ENCODE peak calls at places on chromosome 11, in ten cellular contexts. One of them, this sample, is unnamed.

GRCh38 chr11:83054904-83055380 is 16.8 kb downstream of the RAB30 start:
- DNase-seq in activated naive CD8-positive, alpha-beta T cell treated with anti-CD3 and anti-CD28 coated beads, Interleukin-2, amount 50 U/mL, for 24 hours: no peak
- DNase-seq in colonic mucosa: no peak
- DNase-seq in adipocyte: no peak
- DNase-seq in stimulated activated effector memory CD8-positive, alpha-beta T cell treated with anti-CD3 and anti-CD28 coated beads, Interleukin-12 subunit alpha, Interleukin-12 subunit beta, amount 100 ng/mL, for 72 hours: no peak
- DNase-seq in anterior cingulate cortex: no peak
- DNase-seq in tibial nerve: no peak
- DNase-seq in M059J: no peak
- DNase-seq in posterior cingulate gyrus: no peak
- DNase-seq in prostate gland: no peak
- DNase-seq in this sample: no peak

GRCh38 chr11:92424281-92424680 is 199.7 kb downstream of the FAT3 start:
- DNase-seq in activated naive CD8-positive, alpha-beta T cell treated with anti-CD3 and anti-CD28 coated beads, Interleukin-2, amount 50 U/mL, for 24 hours: no peak
- DNase-seq in colonic mucosa: no peak
- DNase-seq in adipocyte: no peak
- DNase-seq in stimulated activated effector memory CD8-positive, alpha-beta T cell treated with anti-CD3 and anti-CD28 coated beads, Interleukin-12 subunit alpha, Interleukin-12 subunit beta, amount 100 ng/mL, for 72 hours: no peak
- DNase-seq in anterior cingulate cortex: no peak
- DNase-seq in tibial nerve: no peak
- DNase-seq in M059J: peak
- DNase-seq in posterior cingulate gyrus: no peak
- DNase-seq in prostate gland: no peak
- DNase-seq in this sample: no peak

GRCh38 chr11:90747057-90747456 is 524.2 kb upstream of the CHORDC1 start:
- DNase-seq in activated naive CD8-positive, alpha-beta T cell treated with anti-CD3 and anti-CD28 coated beads, Interleukin-2, amount 50 U/mL, for 24 hours: no peak
- DNase-seq in colonic mucosa: no peak
- DNase-seq in adipocyte: peak
- DNase-seq in stimulated activated effector memory CD8-positive, alpha-beta T cell treated with anti-CD3 and anti-CD28 coated beads, Interleukin-12 subunit alpha, Interleukin-12 subunit beta, amount 100 ng/mL, for 72 hours: no peak
- DNase-seq in anterior cingulate cortex: no peak
- DNase-seq in tibial nerve: no peak
- DNase-seq in M059J: no peak
- DNase-seq in posterior cingulate gyrus: no peak
- DNase-seq in prostate gland: no peak
- DNase-seq in this sample: no peak

GRCh38 chr11:61149624-61150615 is 11.3 kb downstream of the VPS37C start:
- DNase-seq in activated naive CD8-positive, alpha-beta T cell treated with anti-CD3 and anti-CD28 coated beads, Interleukin-2, amount 50 U/mL, for 24 hours: no peak
- DNase-seq in colonic mucosa: no peak
- DNase-seq in adipocyte: no peak
- DNase-seq in stimulated activated effector memory CD8-positive, alpha-beta T cell treated with anti-CD3 and anti-CD28 coated beads, Interleukin-12 subunit alpha, Interleukin-12 subunit beta, amount 100 ng/mL, for 72 hours: no peak
- DNase-seq in anterior cingulate cortex: no peak
- DNase-seq in tibial nerve: no peak
- DNase-seq in M059J: no peak
- DNase-seq in posterior cingulate gyrus: no peak
- DNase-seq in prostate gland: no peak
- DNase-seq in this sample: no peak

GRCh38 chr11:77650165-77650564 is 12.6 kb upstream of the CLNS1A start:
- DNase-seq in activated naive CD8-positive, alpha-beta T cell treated with anti-CD3 and anti-CD28 coated beads, Interleukin-2, amount 50 U/mL, for 24 hours: no peak
- DNase-seq in colonic mucosa: no peak
- DNase-seq in adipocyte: no peak
- DNase-seq in stimulated activated effector memory CD8-positive, alpha-beta T cell treated with anti-CD3 and anti-CD28 coated beads, Interleukin-12 subunit alpha, Interleukin-12 subunit beta, amount 100 ng/mL, for 72 hours: no peak
- DNase-seq in anterior cingulate cortex: no peak
- DNase-seq in tibial nerve: no peak
- DNase-seq in M059J: no peak
- DNase-seq in posterior cingulate gyrus: no peak
- DNase-seq in prostate gland: no peak
- DNase-seq in this sample: no peak

GRCh38 chr11:73295259-73295995 is 12.6 kb upstream of the ARHGEF17 start:
- DNase-seq in activated naive CD8-positive, alpha-beta T cell treated with anti-CD3 and anti-CD28 coated beads, Interleukin-2, amount 50 U/mL, for 24 hours: peak
- DNase-seq in colonic mucosa: peak
- DNase-seq in adipocyte: peak
- DNase-seq in stimulated activated effector memory CD8-positive, alpha-beta T cell treated with anti-CD3 and anti-CD28 coated beads, Interleukin-12 subunit alpha, Interleukin-12 subunit beta, amount 100 ng/mL, for 72 hours: peak
- DNase-seq in anterior cingulate cortex: no peak
- DNase-seq in tibial nerve: no peak
- DNase-seq in M059J: peak
- DNase-seq in posterior cingulate gyrus: no peak
- DNase-seq in prostate gland: peak
- DNase-seq in this sample: peak

GRCh38 chr11:47158242-47158641 is 18.4 kb downstream of the ARFGAP2 start:
- DNase-seq in activated naive CD8-positive, alpha-beta T cell treated with anti-CD3 and anti-CD28 coated beads, Interleukin-2, amount 50 U/mL, for 24 hours: no peak
- DNase-seq in colonic mucosa: no peak
- DNase-seq in adipocyte: no peak
- DNase-seq in stimulated activated effector memory CD8-positive, alpha-beta T cell treated with anti-CD3 and anti-CD28 coated beads, Interleukin-12 subunit alpha, Interleukin-12 subunit beta, amount 100 ng/mL, for 72 hours: no peak
- DNase-seq in anterior cingulate cortex: no peak
- DNase-seq in tibial nerve: no peak
- DNase-seq in M059J: no peak
- DNase-seq in posterior cingulate gyrus: no peak
- DNase-seq in prostate gland: no peak
- DNase-seq in this sample: no peak

GRCh38 chr11:129574431-129574830 is 198.8 kb downstream of the BARX2 start:
- DNase-seq in activated naive CD8-positive, alpha-beta T cell treated with anti-CD3 and anti-CD28 coated beads, Interleukin-2, amount 50 U/mL, for 24 hours: no peak
- DNase-seq in colonic mucosa: no peak
- DNase-seq in adipocyte: no peak
- DNase-seq in stimulated activated effector memory CD8-positive, alpha-beta T cell treated with anti-CD3 and anti-CD28 coated beads, Interleukin-12 subunit alpha, Interleukin-12 subunit beta, amount 100 ng/mL, for 72 hours: no peak
- DNase-seq in anterior cingulate cortex: no peak
- DNase-seq in tibial nerve: no peak
- DNase-seq in M059J: no peak
- DNase-seq in posterior cingulate gyrus: no peak
- DNase-seq in prostate gland: no peak
- DNase-seq in this sample: no peak

GRCh38 chr11:26229270-26229669 is 102.7 kb upstream of the ANO3 start:
- DNase-seq in activated naive CD8-positive, alpha-beta T cell treated with anti-CD3 and anti-CD28 coated beads, Interleukin-2, amount 50 U/mL, for 24 hours: no peak
- DNase-seq in colonic mucosa: no peak
- DNase-seq in adipocyte: peak
- DNase-seq in stimulated activated effector memory CD8-positive, alpha-beta T cell treated with anti-CD3 and anti-CD28 coated beads, Interleukin-12 subunit alpha, Interleukin-12 subunit beta, amount 100 ng/mL, for 72 hours: no peak
- DNase-seq in anterior cingulate cortex: no peak
- DNase-seq in tibial nerve: no peak
- DNase-seq in M059J: no peak
- DNase-seq in posterior cingulate gyrus: no peak
- DNase-seq in prostate gland: no peak
- DNase-seq in this sample: no peak

GRCh38 chr11:70695086-70695960 is 297.0 kb downstream of the CTTN start:
- DNase-seq in activated naive CD8-positive, alpha-beta T cell treated with anti-CD3 and anti-CD28 coated beads, Interleukin-2, amount 50 U/mL, for 24 hours: no peak
- DNase-seq in colonic mucosa: no peak
- DNase-seq in adipocyte: no peak
- DNase-seq in stimulated activated effector memory CD8-positive, alpha-beta T cell treated with anti-CD3 and anti-CD28 coated beads, Interleukin-12 subunit alpha, Interleukin-12 subunit beta, amount 100 ng/mL, for 72 hours: no peak
- DNase-seq in anterior cingulate cortex: no peak
- DNase-seq in tibial nerve: no peak
- DNase-seq in M059J: no peak
- DNase-seq in posterior cingulate gyrus: no peak
- DNase-seq in prostate gland: no peak
- DNase-seq in this sample: no peak

GRCh38 chr11:2557381-2557780 is 112.6 kb downstream of the KCNQ1 start:
- DNase-seq in activated naive CD8-positive, alpha-beta T cell treated with anti-CD3 and anti-CD28 coated beads, Interleukin-2, amount 50 U/mL, for 24 hours: no peak
- DNase-seq in colonic mucosa: no peak
- DNase-seq in adipocyte: no peak
- DNase-seq in stimulated activated effector memory CD8-positive, alpha-beta T cell treated with anti-CD3 and anti-CD28 coated beads, Interleukin-12 subunit alpha, Interleukin-12 subunit beta, amount 100 ng/mL, for 72 hours: no peak
- DNase-seq in anterior cingulate cortex: no peak
- DNase-seq in tibial nerve: no peak
- DNase-seq in M059J: no peak
- DNase-seq in posterior cingulate gyrus: no peak
- DNase-seq in prostate gland: no peak
- DNase-seq in this sample: no peak

GRCh38 chr11:119285431-119285830 is 31.5 kb downstream of the MCAM start:
- DNase-seq in activated naive CD8-positive, alpha-beta T cell treated with anti-CD3 and anti-CD28 coated beads, Interleukin-2, amount 50 U/mL, for 24 hours: no peak
- DNase-seq in colonic mucosa: no peak
- DNase-seq in adipocyte: no peak
- DNase-seq in stimulated activated effector memory CD8-positive, alpha-beta T cell treated with anti-CD3 and anti-CD28 coated beads, Interleukin-12 subunit alpha, Interleukin-12 subunit beta, amount 100 ng/mL, for 72 hours: no peak
- DNase-seq in anterior cingulate cortex: no peak
- DNase-seq in tibial nerve: no peak
- DNase-seq in M059J: no peak
- DNase-seq in posterior cingulate gyrus: no peak
- DNase-seq in prostate gland: no peak
- DNase-seq in this sample: no peak

GRCh38 chr11:78199653-78200015 is 10.9 kb downstream of the USP35 start:
- DNase-seq in activated naive CD8-positive, alpha-beta T cell treated with anti-CD3 and anti-CD28 coated beads, Interleukin-2, amount 50 U/mL, for 24 hours: no peak
- DNase-seq in colonic mucosa: no peak
- DNase-seq in adipocyte: no peak
- DNase-seq in stimulated activated effector memory CD8-positive, alpha-beta T cell treated with anti-CD3 and anti-CD28 coated beads, Interleukin-12 subunit alpha, Interleukin-12 subunit beta, amount 100 ng/mL, for 72 hours: no peak
- DNase-seq in anterior cingulate cortex: no peak
- DNase-seq in tibial nerve: no peak
- DNase-seq in M059J: no peak
- DNase-seq in posterior cingulate gyrus: no peak
- DNase-seq in prostate gland: no peak
- DNase-seq in this sample: no peak

GRCh38 chr11:33588056-33588455 is 112.6 kb downstream of the C11orf91 start:
- DNase-seq in activated naive CD8-positive, alpha-beta T cell treated with anti-CD3 and anti-CD28 coated beads, Interleukin-2, amount 50 U/mL, for 24 hours: no peak
- DNase-seq in colonic mucosa: no peak
- DNase-seq in adipocyte: peak
- DNase-seq in stimulated activated effector memory CD8-positive, alpha-beta T cell treated with anti-CD3 and anti-CD28 coated beads, Interleukin-12 subunit alpha, Interleukin-12 subunit beta, amount 100 ng/mL, for 72 hours: no peak
- DNase-seq in anterior cingulate cortex: no peak
- DNase-seq in tibial nerve: no peak
- DNase-seq in M059J: no peak
- DNase-seq in posterior cingulate gyrus: no peak
- DNase-seq in prostate gland: no peak
- DNase-seq in this sample: no peak

GRCh38 chr11:123006860-123007542 is 25.4 kb upstream of the BSX start:
- DNase-seq in activated naive CD8-positive, alpha-beta T cell treated with anti-CD3 and anti-CD28 coated beads, Interleukin-2, amount 50 U/mL, for 24 hours: no peak
- DNase-seq in colonic mucosa: no peak
- DNase-seq in adipocyte: no peak
- DNase-seq in stimulated activated effector memory CD8-positive, alpha-beta T cell treated with anti-CD3 and anti-CD28 coated beads, Interleukin-12 subunit alpha, Interleukin-12 subunit beta, amount 100 ng/mL, for 72 hours: no peak
- DNase-seq in anterior cingulate cortex: no peak
- DNase-seq in tibial nerve: no peak
- DNase-seq in M059J: no peak
- DNase-seq in posterior cingulate gyrus: no peak
- DNase-seq in prostate gland: no peak
- DNase-seq in this sample: no peak

GRCh38 chr11:132353255-132353654 is 982.8 kb downstream of the NTM start:
- DNase-seq in activated naive CD8-positive, alpha-beta T cell treated with anti-CD3 and anti-CD28 coated beads, Interleukin-2, amount 50 U/mL, for 24 hours: no peak
- DNase-seq in colonic mucosa: no peak
- DNase-seq in adipocyte: no peak
- DNase-seq in stimulated activated effector memory CD8-positive, alpha-beta T cell treated with anti-CD3 and anti-CD28 coated beads, Interleukin-12 subunit alpha, Interleukin-12 subunit beta, amount 100 ng/mL, for 72 hours: no peak
- DNase-seq in anterior cingulate cortex: no peak
- DNase-seq in tibial nerve: no peak
- DNase-seq in M059J: no peak
- DNase-seq in posterior cingulate gyrus: no peak
- DNase-seq in prostate gland: no peak
- DNase-seq in this sample: no peak

GRCh38 chr11:92653448-92653847 is 316.0 kb upstream of the MTNR1B start:
- DNase-seq in activated naive CD8-positive, alpha-beta T cell treated with anti-CD3 and anti-CD28 coated beads, Interleukin-2, amount 50 U/mL, for 24 hours: no peak
- DNase-seq in colonic mucosa: no peak
- DNase-seq in adipocyte: no peak
- DNase-seq in stimulated activated effector memory CD8-positive, alpha-beta T cell treated with anti-CD3 and anti-CD28 coated beads, Interleukin-12 subunit alpha, Interleukin-12 subunit beta, amount 100 ng/mL, for 72 hours: no peak
- DNase-seq in anterior cingulate cortex: no peak
- DNase-seq in tibial nerve: no peak
- DNase-seq in M059J: no peak
- DNase-seq in posterior cingulate gyrus: no peak
- DNase-seq in prostate gland: no peak
- DNase-seq in this sample: no peak

GRCh38 chr11:65778901-65779668 is 1.7 kb downstream of the AP5B1 start:
- DNase-seq in activated naive CD8-positive, alpha-beta T cell treated with anti-CD3 and anti-CD28 coated beads, Interleukin-2, amount 50 U/mL, for 24 hours: no peak
- DNase-seq in colonic mucosa: peak
- DNase-seq in adipocyte: no peak
- DNase-seq in stimulated activated effector memory CD8-positive, alpha-beta T cell treated with anti-CD3 and anti-CD28 coated beads, Interleukin-12 subunit alpha, Interleukin-12 subunit beta, amount 100 ng/mL, for 72 hours: no peak
- DNase-seq in anterior cingulate cortex: no peak
- DNase-seq in tibial nerve: no peak
- DNase-seq in M059J: no peak
- DNase-seq in posterior cingulate gyrus: no peak
- DNase-seq in prostate gland: no peak
- DNase-seq in this sample: no peak

GRCh38 chr11:36233226-36233625 is 56.0 kb downstream of the COMMD9 start:
- DNase-seq in activated naive CD8-positive, alpha-beta T cell treated with anti-CD3 and anti-CD28 coated beads, Interleukin-2, amount 50 U/mL, for 24 hours: no peak
- DNase-seq in colonic mucosa: no peak
- DNase-seq in adipocyte: peak
- DNase-seq in stimulated activated effector memory CD8-positive, alpha-beta T cell treated with anti-CD3 and anti-CD28 coated beads, Interleukin-12 subunit alpha, Interleukin-12 subunit beta, amount 100 ng/mL, for 72 hours: no peak
- DNase-seq in anterior cingulate cortex: no peak
- DNase-seq in tibial nerve: no peak
- DNase-seq in M059J: peak
- DNase-seq in posterior cingulate gyrus: no peak
- DNase-seq in prostate gland: no peak
- DNase-seq in this sample: no peak

GRCh38 chr11:121881806-121882205 is 234.2 kb downstream of the BLID start:
- DNase-seq in activated naive CD8-positive, alpha-beta T cell treated with anti-CD3 and anti-CD28 coated beads, Interleukin-2, amount 50 U/mL, for 24 hours: no peak
- DNase-seq in colonic mucosa: no peak
- DNase-seq in adipocyte: peak
- DNase-seq in stimulated activated effector memory CD8-positive, alpha-beta T cell treated with anti-CD3 and anti-CD28 coated beads, Interleukin-12 subunit alpha, Interleukin-12 subunit beta, amount 100 ng/mL, for 72 hours: no peak
- DNase-seq in anterior cingulate cortex: no peak
- DNase-seq in tibial nerve: no peak
- DNase-seq in M059J: peak
- DNase-seq in posterior cingulate gyrus: no peak
- DNase-seq in prostate gland: no peak
- DNase-seq in this sample: no peak

GRCh38 chr11:17563248-17563647 is 16.2 kb downstream of the OTOG start:
- DNase-seq in activated naive CD8-positive, alpha-beta T cell treated with anti-CD3 and anti-CD28 coated beads, Interleukin-2, amount 50 U/mL, for 24 hours: no peak
- DNase-seq in colonic mucosa: peak
- DNase-seq in adipocyte: no peak
- DNase-seq in stimulated activated effector memory CD8-positive, alpha-beta T cell treated with anti-CD3 and anti-CD28 coated beads, Interleukin-12 subunit alpha, Interleukin-12 subunit beta, amount 100 ng/mL, for 72 hours: no peak
- DNase-seq in anterior cingulate cortex: no peak
- DNase-seq in tibial nerve: no peak
- DNase-seq in M059J: peak
- DNase-seq in posterior cingulate gyrus: no peak
- DNase-seq in prostate gland: no peak
- DNase-seq in this sample: no peak

GRCh38 chr11:34150494-34151151 is 45.2 kb downstream of the NAT10 start:
- DNase-seq in activated naive CD8-positive, alpha-beta T cell treated with anti-CD3 and anti-CD28 coated beads, Interleukin-2, amount 50 U/mL, for 24 hours: no peak
- DNase-seq in colonic mucosa: no peak
- DNase-seq in adipocyte: peak
- DNase-seq in stimulated activated effector memory CD8-positive, alpha-beta T cell treated with anti-CD3 and anti-CD28 coated beads, Interleukin-12 subunit alpha, Interleukin-12 subunit beta, amount 100 ng/mL, for 72 hours: no peak
- DNase-seq in anterior cingulate cortex: no peak
- DNase-seq in tibial nerve: no peak
- DNase-seq in M059J: no peak
- DNase-seq in posterior cingulate gyrus: no peak
- DNase-seq in prostate gland: no peak
- DNase-seq in this sample: no peak

GRCh38 chr11:56705784-56706396 is 7.0 kb downstream of the OR9G1 start:
- DNase-seq in activated naive CD8-positive, alpha-beta T cell treated with anti-CD3 and anti-CD28 coated beads, Interleukin-2, amount 50 U/mL, for 24 hours: no peak
- DNase-seq in colonic mucosa: no peak
- DNase-seq in adipocyte: no peak
- DNase-seq in stimulated activated effector memory CD8-positive, alpha-beta T cell treated with anti-CD3 and anti-CD28 coated beads, Interleukin-12 subunit alpha, Interleukin-12 subunit beta, amount 100 ng/mL, for 72 hours: no peak
- DNase-seq in anterior cingulate cortex: no peak
- DNase-seq in tibial nerve: no peak
- DNase-seq in M059J: no peak
- DNase-seq in posterior cingulate gyrus: no peak
- DNase-seq in prostate gland: no peak
- DNase-seq in this sample: no peak

This sample was measured in T1000.